ENCODE peak calls at places on chromosomes 16 and 17, in ten cellular contexts. One of them, this sample, is unnamed.

GRCh38 chr17:48510761-48511604 is 19.8 kb downstream of the HOXB1 start:
- DNase-seq in psoas muscle: no peak
- DNase-seq in fibroblast of lung: peak; percentile 90
- DNase-seq in CD4-positive, alpha-beta memory T cell: peak; percentile 13
- DNase-seq in neuronal stem cell: no peak
- DNase-seq in sigmoid colon: no peak
- DNase-seq in Peyer's patch: no peak
- DNase-seq in spleen: no peak
- DNase-seq in right cardiac atrium: no peak
- DNase-seq in SJCRH30: no peak
- DNase-seq in this sample: no peak

GRCh38 chr16:63938661-63939060 is 1183.2 kb downstream of the CDH11 start:
- DNase-seq in psoas muscle: no peak
- DNase-seq in fibroblast of lung: no peak
- DNase-seq in CD4-positive, alpha-beta memory T cell: no peak
- DNase-seq in neuronal stem cell: no peak
- DNase-seq in sigmoid colon: no peak
- DNase-seq in Peyer's patch: no peak
- DNase-seq in spleen: no peak
- DNase-seq in right cardiac atrium: no peak
- DNase-seq in SJCRH30: no peak
- DNase-seq in this sample: no peak

GRCh38 chr17:48194097-48194550 is 86.6 kb downstream of the SNX11 start:
- DNase-seq in psoas muscle: no peak
- DNase-seq in fibroblast of lung: peak; percentile 4
- DNase-seq in CD4-positive, alpha-beta memory T cell: peak; percentile 35
- DNase-seq in neuronal stem cell: no peak
- DNase-seq in sigmoid colon: no peak
- DNase-seq in Peyer's patch: no peak
- DNase-seq in spleen: no peak
- DNase-seq in right cardiac atrium: no peak
- DNase-seq in SJCRH30: peak; percentile 60
- DNase-seq in this sample: no peak

GRCh38 chr17:72634621-72635020 is 457.9 kb downstream of the SLC39A11 start:
- DNase-seq in psoas muscle: no peak
- DNase-seq in fibroblast of lung: no peak
- DNase-seq in CD4-positive, alpha-beta memory T cell: peak; percentile 24
- DNase-seq in neuronal stem cell: no peak
- DNase-seq in sigmoid colon: no peak
- DNase-seq in Peyer's patch: peak; percentile 64
- DNase-seq in spleen: no peak
- DNase-seq in right cardiac atrium: no peak
- DNase-seq in SJCRH30: no peak
- DNase-seq in this sample: no peak

GRCh38 chr17:45940826-45941225 is 46.5 kb downstream of the MAPT start:
- DNase-seq in psoas muscle: peak; percentile 44
- DNase-seq in fibroblast of lung: no peak
- DNase-seq in CD4-positive, alpha-beta memory T cell: no peak
- DNase-seq in neuronal stem cell: no peak
- DNase-seq in sigmoid colon: peak; percentile 90
- DNase-seq in Peyer's patch: no peak
- DNase-seq in spleen: no peak
- DNase-seq in right cardiac atrium: peak; percentile 59
- DNase-seq in SJCRH30: no peak
- DNase-seq in this sample: peak; percentile 63

GRCh38 chr17:6701719-6702118 is 11.4 kb downstream of the SLC13A5 start:
- DNase-seq in psoas muscle: no peak
- DNase-seq in fibroblast of lung: no peak
- DNase-seq in CD4-positive, alpha-beta memory T cell: no peak
- DNase-seq in neuronal stem cell: peak; percentile 32
- DNase-seq in sigmoid colon: peak; percentile 43
- DNase-seq in Peyer's patch: no peak
- DNase-seq in spleen: no peak
- DNase-seq in right cardiac atrium: no peak
- DNase-seq in SJCRH30: peak; percentile 46
- DNase-seq in this sample: no peak

GRCh38 chr16:89054714-89055113 is 38.9 kb upstream of the ACSF3 start:
- DNase-seq in psoas muscle: no peak
- DNase-seq in fibroblast of lung: no peak
- DNase-seq in CD4-positive, alpha-beta memory T cell: no peak
- DNase-seq in neuronal stem cell: no peak
- DNase-seq in sigmoid colon: no peak
- DNase-seq in Peyer's patch: no peak
- DNase-seq in spleen: no peak
- DNase-seq in right cardiac atrium: no peak
- DNase-seq in SJCRH30: no peak
- DNase-seq in this sample: no peak

GRCh38 chr17:63173450-63173849 is 207.4 kb downstream of the TANC2 start:
- DNase-seq in psoas muscle: no peak
- DNase-seq in fibroblast of lung: no peak
- DNase-seq in CD4-positive, alpha-beta memory T cell: no peak
- DNase-seq in neuronal stem cell: no peak
- DNase-seq in sigmoid colon: no peak
- DNase-seq in Peyer's patch: no peak
- DNase-seq in spleen: no peak
- DNase-seq in right cardiac atrium: no peak
- DNase-seq in SJCRH30: no peak
- DNase-seq in this sample: no peak

GRCh38 chr17:71828182-71828596 is 292.6 kb upstream of the SOX9 start:
- DNase-seq in psoas muscle: no peak
- DNase-seq in fibroblast of lung: no peak
- DNase-seq in CD4-positive, alpha-beta memory T cell: no peak
- DNase-seq in neuronal stem cell: peak; percentile 97
- DNase-seq in sigmoid colon: no peak
- DNase-seq in Peyer's patch: no peak
- DNase-seq in spleen: no peak
- DNase-seq in right cardiac atrium: no peak
- DNase-seq in SJCRH30: peak; percentile 12
- DNase-seq in this sample: no peak

GRCh38 chr16:85369741-85370528 is 243.2 kb upstream of the GSE1 start:
- DNase-seq in psoas muscle: peak; percentile 59
- DNase-seq in fibroblast of lung: no peak
- DNase-seq in CD4-positive, alpha-beta memory T cell: peak; percentile 14
- DNase-seq in neuronal stem cell: peak; percentile 43
- DNase-seq in sigmoid colon: peak; percentile 86
- DNase-seq in Peyer's patch: peak; percentile 80
- DNase-seq in spleen: no peak
- DNase-seq in right cardiac atrium: peak; percentile 65
- DNase-seq in SJCRH30: peak; percentile 53
- DNase-seq in this sample: no peak

GRCh38 chr17:68909066-68909465 is 46.1 kb downstream of the ABCA8 start:
- DNase-seq in psoas muscle: peak; percentile 14
- DNase-seq in fibroblast of lung: peak; percentile 92
- DNase-seq in CD4-positive, alpha-beta memory T cell: no peak
- DNase-seq in neuronal stem cell: no peak
- DNase-seq in sigmoid colon: peak; percentile 87
- DNase-seq in Peyer's patch: no peak
- DNase-seq in spleen: no peak
- DNase-seq in right cardiac atrium: peak; percentile 52
- DNase-seq in SJCRH30: no peak
- DNase-seq in this sample: peak; percentile 55

GRCh38 chr17:70230883-70231282 is 61.6 kb downstream of the KCNJ2 start:
- DNase-seq in psoas muscle: no peak
- DNase-seq in fibroblast of lung: peak; percentile 35
- DNase-seq in CD4-positive, alpha-beta memory T cell: no peak
- DNase-seq in neuronal stem cell: no peak
- DNase-seq in sigmoid colon: no peak
- DNase-seq in Peyer's patch: no peak
- DNase-seq in spleen: no peak
- DNase-seq in right cardiac atrium: no peak
- DNase-seq in SJCRH30: no peak
- DNase-seq in this sample: no peak

GRCh38 chr17:9517396-9517795 is 58.2 kb downstream of the STX8 start:
- DNase-seq in psoas muscle: no peak
- DNase-seq in fibroblast of lung: no peak
- DNase-seq in CD4-positive, alpha-beta memory T cell: peak; percentile 14
- DNase-seq in neuronal stem cell: no peak
- DNase-seq in sigmoid colon: no peak
- DNase-seq in Peyer's patch: no peak
- DNase-seq in spleen: no peak
- DNase-seq in right cardiac atrium: no peak
- DNase-seq in SJCRH30: no peak
- DNase-seq in this sample: no peak

GRCh38 chr17:81018044-81018802 is 16.7 kb upstream of the BAIAP2 start:
- DNase-seq in psoas muscle: peak; percentile 21
- DNase-seq in fibroblast of lung: peak; percentile 49
- DNase-seq in CD4-positive, alpha-beta memory T cell: peak; percentile 39
- DNase-seq in neuronal stem cell: peak; percentile 49
- DNase-seq in sigmoid colon: peak; percentile 74
- DNase-seq in Peyer's patch: peak; percentile 53
- DNase-seq in spleen: peak; percentile 79
- DNase-seq in right cardiac atrium: no peak
- DNase-seq in SJCRH30: peak; percentile 92
- DNase-seq in this sample: no peak

GRCh38 chr17:683040-683439 is 31.6 kb downstream of the VPS53 start:
- DNase-seq in psoas muscle: no peak
- DNase-seq in fibroblast of lung: no peak
- DNase-seq in CD4-positive, alpha-beta memory T cell: no peak
- DNase-seq in neuronal stem cell: no peak
- DNase-seq in sigmoid colon: no peak
- DNase-seq in Peyer's patch: no peak
- DNase-seq in spleen: no peak
- DNase-seq in right cardiac atrium: no peak
- DNase-seq in SJCRH30: no peak
- DNase-seq in this sample: no peak
- H3K27ac ChIP-seq in psoas muscle: no peak overlapping the region
- H3K27ac ChIP-seq in fibroblast of lung: no peak overlapping the region
- H3K27ac ChIP-seq in CD4-positive, alpha-beta memory T cell: no peak overlapping the region
- H3K27ac ChIP-seq in neuronal stem cell: no peak overlapping the region
- H3K27ac ChIP-seq in sigmoid colon: no peak overlapping the region
- H3K27ac ChIP-seq in Peyer's patch: no peak overlapping the region
- H3K27ac ChIP-seq in spleen: no peak overlapping the region
- H3K27ac ChIP-seq in right cardiac atrium: no peak overlapping the region
- H3K27ac ChIP-seq in SJCRH30: no peak overlapping the region
- H3K27ac ChIP-seq in this sample: no peak overlapping the region

GRCh38 chr17:32831627-32832243 is 45.2 kb downstream of the MYO1D start:
- DNase-seq in psoas muscle: no peak
- DNase-seq in fibroblast of lung: no peak
- DNase-seq in CD4-positive, alpha-beta memory T cell: no peak
- DNase-seq in neuronal stem cell: no peak
- DNase-seq in sigmoid colon: no peak
- DNase-seq in Peyer's patch: no peak
- DNase-seq in spleen: no peak
- DNase-seq in right cardiac atrium: no peak
- DNase-seq in SJCRH30: no peak
- DNase-seq in this sample: no peak
- H3K27ac ChIP-seq in psoas muscle: no peak overlapping the region
- H3K27ac ChIP-seq in fibroblast of lung: no peak overlapping the region
- H3K27ac ChIP-seq in CD4-positive, alpha-beta memory T cell: no peak overlapping the region
- H3K27ac ChIP-seq in neuronal stem cell: no peak overlapping the region
- H3K27ac ChIP-seq in sigmoid colon: no peak overlapping the region
- H3K27ac ChIP-seq in Peyer's patch: no peak overlapping the region
- H3K27ac ChIP-seq in spleen: no peak overlapping the region
- H3K27ac ChIP-seq in right cardiac atrium: no peak overlapping the region
- H3K27ac ChIP-seq in SJCRH30: no peak overlapping the region
- H3K27ac ChIP-seq in this sample: no peak overlapping the region

GRCh38 chr16:74737521-74737920 is 36.9 kb upstream of the MLKL start:
- DNase-seq in psoas muscle: no peak
- DNase-seq in fibroblast of lung: no peak
- DNase-seq in CD4-positive, alpha-beta memory T cell: no peak
- DNase-seq in neuronal stem cell: no peak
- DNase-seq in sigmoid colon: no peak
- DNase-seq in Peyer's patch: peak; percentile 43
- DNase-seq in spleen: no peak
- DNase-seq in right cardiac atrium: no peak
- DNase-seq in SJCRH30: no peak
- DNase-seq in this sample: no peak
- H3K27ac ChIP-seq in psoas muscle: no peak overlapping the region
- H3K27ac ChIP-seq in fibroblast of lung: no peak overlapping the region
- H3K27ac ChIP-seq in CD4-positive, alpha-beta memory T cell: no peak overlapping the region
- H3K27ac ChIP-seq in neuronal stem cell: no peak overlapping the region
- H3K27ac ChIP-seq in sigmoid colon: no peak overlapping the region
- H3K27ac ChIP-seq in Peyer's patch: no peak overlapping the region
- H3K27ac ChIP-seq in spleen: no peak overlapping the region
- H3K27ac ChIP-seq in right cardiac atrium: no peak overlapping the region
- H3K27ac ChIP-seq in SJCRH30: no peak overlapping the region
- H3K27ac ChIP-seq in this sample: no peak overlapping the region

DNA sequence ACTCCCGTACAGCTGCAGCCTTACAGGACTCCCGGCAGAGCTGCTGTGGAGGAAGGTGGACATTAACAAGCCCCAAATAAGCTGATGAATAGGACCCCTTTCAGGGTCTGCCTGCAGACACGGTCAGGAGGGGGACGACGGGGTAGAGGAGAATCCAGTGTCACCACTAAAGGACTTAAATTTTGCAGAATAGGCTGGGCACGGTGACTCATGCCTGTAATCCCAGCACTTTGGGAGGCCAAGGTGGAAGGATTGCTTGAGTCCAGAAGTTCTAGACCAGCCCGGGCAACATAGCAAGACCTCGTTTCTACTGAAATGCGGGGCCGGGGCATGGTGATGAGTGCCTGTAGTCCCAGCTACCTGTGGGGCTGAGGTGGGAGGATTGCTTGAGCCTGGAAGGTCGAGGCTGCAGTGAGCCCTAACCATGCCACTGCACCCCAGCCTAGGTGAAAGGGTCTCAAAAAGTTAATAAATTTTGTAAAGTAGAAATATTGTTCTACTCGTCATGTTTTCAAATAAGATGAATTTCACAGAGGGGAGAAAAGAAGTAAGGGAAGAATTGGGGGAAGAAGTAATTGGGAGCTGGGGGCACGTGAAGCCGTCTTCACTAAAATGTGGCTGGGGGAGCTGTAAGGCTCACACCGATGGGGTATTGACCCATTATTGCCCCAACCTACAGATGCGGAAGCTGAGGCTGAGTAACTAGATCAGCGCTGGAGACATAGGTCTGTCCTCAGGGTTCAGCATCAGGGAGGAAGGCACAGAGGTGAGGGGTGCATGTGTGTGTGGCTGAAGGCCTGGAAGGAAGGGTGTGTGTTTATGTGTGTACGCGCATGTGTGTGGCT is 4.7 kb downstream of the LITAFD start:
- DNase-seq in psoas muscle: no peak
- DNase-seq in fibroblast of lung: no peak
- DNase-seq in CD4-positive, alpha-beta memory T cell: no peak
- DNase-seq in neuronal stem cell: no peak
- DNase-seq in sigmoid colon: no peak
- DNase-seq in Peyer's patch: peak; percentile 39
- DNase-seq in spleen: peak; percentile 37
- DNase-seq in right cardiac atrium: no peak
- DNase-seq in SJCRH30: no peak
- DNase-seq in this sample: no peak
- H3K27ac ChIP-seq in psoas muscle: peak overlapping the region; percentile 76
- H3K27ac ChIP-seq in fibroblast of lung: no peak overlapping the region
- H3K27ac ChIP-seq in CD4-positive, alpha-beta memory T cell: no peak overlapping the region
- H3K27ac ChIP-seq in neuronal stem cell: no peak overlapping the region
- H3K27ac ChIP-seq in sigmoid colon: no peak overlapping the region
- H3K27ac ChIP-seq in Peyer's patch: no peak overlapping the region
- H3K27ac ChIP-seq in spleen: no peak overlapping the region
- H3K27ac ChIP-seq in right cardiac atrium: no peak overlapping the region
- H3K27ac ChIP-seq in SJCRH30: no peak overlapping the region
- H3K27ac ChIP-seq in this sample: no peak overlapping the region

DNA sequence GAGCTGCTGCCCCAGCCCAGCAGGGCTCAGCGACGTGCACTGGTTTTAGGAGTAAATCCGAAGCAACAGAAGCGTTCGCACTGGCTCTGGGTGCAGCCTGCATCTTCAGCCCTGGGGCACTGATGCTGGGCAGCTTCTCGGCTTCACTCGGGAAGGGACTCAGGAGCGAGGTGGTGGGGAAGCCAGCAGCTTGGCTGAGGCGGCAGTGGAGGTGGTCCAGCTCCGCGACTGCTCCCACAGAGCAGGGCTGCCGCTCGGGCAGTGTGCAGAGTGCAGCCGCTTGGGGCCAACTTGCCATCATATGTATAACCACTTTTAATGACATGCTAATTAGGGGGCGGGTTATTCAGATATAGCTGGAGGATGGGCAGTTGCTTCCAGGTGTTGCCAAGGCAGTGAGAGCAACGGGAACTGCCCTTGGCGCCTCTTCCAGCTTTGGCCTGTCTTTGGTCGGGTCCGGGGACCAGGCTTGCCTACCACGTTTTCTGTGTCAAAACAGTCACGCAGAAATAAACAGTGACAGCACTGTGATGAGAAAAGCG is 26.7 kb downstream of the METRNL start:
- DNase-seq in psoas muscle: no peak
- DNase-seq in fibroblast of lung: no peak
- DNase-seq in CD4-positive, alpha-beta memory T cell: no peak
- DNase-seq in neuronal stem cell: no peak
- DNase-seq in sigmoid colon: no peak
- DNase-seq in Peyer's patch: no peak
- DNase-seq in spleen: no peak
- DNase-seq in right cardiac atrium: no peak
- DNase-seq in SJCRH30: no peak
- DNase-seq in this sample: no peak
- H3K27ac ChIP-seq in psoas muscle: no peak overlapping the region
- H3K27ac ChIP-seq in fibroblast of lung: no peak overlapping the region
- H3K27ac ChIP-seq in CD4-positive, alpha-beta memory T cell: no peak overlapping the region
- H3K27ac ChIP-seq in neuronal stem cell: no peak overlapping the region
- H3K27ac ChIP-seq in sigmoid colon: peak overlapping the region; percentile 39
- H3K27ac ChIP-seq in Peyer's patch: no peak overlapping the region
- H3K27ac ChIP-seq in spleen: no peak overlapping the region
- H3K27ac ChIP-seq in right cardiac atrium: no peak overlapping the region
- H3K27ac ChIP-seq in SJCRH30: no peak overlapping the region
- H3K27ac ChIP-seq in this sample: no peak overlapping the region